ENCODE peak calls at places on chromosomes 11 and 22, in four cellular contexts. D is naive thymus-derived CD4-positive, alpha-beta T cell; M is brain microvascular endothelial cell; C is spleen. J is an unnamed sample.

GRCh38 chr11:35709386-35709785 is 46.8 kb downstream of the TRIM44 start:
- DNase-seq in D (no peak), M (no peak), C (no peak), J (no peak)

GRCh38 chr22:24338701-24339451 is 68.2 kb downstream of the SPECC1L start:
- DNase-seq in D (no peak), M (peak), C (no peak), J (peak)

GRCh38 chr11:128235446-128235845 is 351.9 kb downstream of the ETS1 start:
- DNase-seq in D (no peak), M (no peak), C (no peak), J (no peak)

GRCh38 chr22:24566899-24567511 is 11.2 kb downstream of the SNRPD3 start:
- DNase-seq in D (no peak), M (no peak), C (no peak), J (no peak)

GRCh38 chr22:33851985-33852384 is 68.3 kb downstream of the LARGE1 start:
- DNase-seq in D (no peak), M (no peak), C (no peak), J (no peak)

GRCh38 chr11:924406-925157 is 1.1 kb upstream of the AP2A2 start:
- DNase-seq in D (no peak), M (no peak), C (no peak), J (no peak)

GRCh38 chr11:120172921-120173705 is 35.2 kb upstream of the TRIM29 start:
- DNase-seq in D (no peak), M (no peak), C (peak), J (no peak)

GRCh38 chr11:995752-996420 is 40.6 kb downstream of the MUC6 start:
- DNase-seq in D (no peak), M (no peak), C (no peak), J (no peak)

GRCh38 chr11:77188912-77189491 is 61.0 kb downstream of the MYO7A start:
- DNase-seq in D (no peak), M (no peak), C (no peak), J (no peak)

GRCh38 chr22:44398791-44399190 is 86.0 kb upstream of the SHISAL1 start:
- DNase-seq in D (no peak), M (no peak), C (peak), J (no peak)

GRCh38 chr11:1487851-1488574 is 1.4 kb upstream of the MOB2 start:
- DNase-seq in D (no peak), M (no peak), C (peak), J (no peak)

GRCh38 chr11:21514298-21514697 is 678.6 kb upstream of the ANO5 start:
- DNase-seq in D (no peak), M (no peak), C (no peak), J (peak)

GRCh38 chr11:86736303-86737143 is 63.8 kb upstream of the PRSS23 start:
- DNase-seq in D (no peak), M (no peak), C (no peak), J (no peak)

GRCh38 chr11:116505466-116506247 is 267.1 kb downstream of the BUD13 start:
- DNase-seq in D (no peak), M (no peak), C (no peak), J (no peak)

GRCh38 chr11:130278745-130279144 is 36.0 kb downstream of the ZBTB44 start:
- DNase-seq in D (no peak), M (no peak), C (no peak), J (no peak)

GRCh38 chr22:37627545-37627944 is 11.9 kb upstream of the SH3BP1 start:
- DNase-seq in D (peak), M (no peak), C (peak), J (peak)

GRCh38 chr11:3641701-3642070 is at the start of gene ART5:
- DNase-seq in D (no peak), M (no peak), C (no peak), J (no peak)

GRCh38 chr11:28963189-28963588 is 855.0 kb downstream of the METTL15 start:
- DNase-seq in D (no peak), M (no peak), C (no peak), J (no peak)

GRCh38 chr11:122108192-122108799 is 7.7 kb downstream of the BLID start:
- DNase-seq in D (no peak), M (peak), C (no peak), J (peak)

GRCh38 chr11:64071849-64072248 is 36.1 kb downstream of the FLRT1 start:
- DNase-seq in D (no peak), M (no peak), C (no peak), J (no peak)

GRCh38 chr11:125146232-125146631 is 18.3 kb upstream of the PKNOX2 start:
- DNase-seq in D (no peak), M (no peak), C (no peak), J (no peak)

GRCh38 chr11:31808268-31808667 is 2.9 kb downstream of the PAX6 start:
- DNase-seq in D (no peak), M (no peak), C (no peak), J (no peak)
- H3K4me3 ChIP-seq in D (no peak), M (peak), C (no peak), J (no peak)

GRCh38 chr11:132943325-132943736 is 589.0 kb downstream of the OPCML start:
- DNase-seq in D (no peak), M (no peak), C (no peak), J (no peak)

GRCh38 chr11:132941761-132942160 is 590.5 kb downstream of the OPCML start:
- DNase-seq in D (no peak), M (no peak), C (no peak), J (no peak)

GRCh38 chr11:132943737-132944556 is 588.4 kb downstream of the OPCML start:
- DNase-seq in D (no peak), M (no peak), C (peak), J (no peak)

GRCh38 chr11:132941024-132941646 is 591.2 kb downstream of the OPCML start:
- DNase-seq in D (no peak), M (peak), C (no peak), J (peak)

GRCh38 chr11:132942611-132943324 is 589.5 kb downstream of the OPCML start:
- DNase-seq in D (no peak), M (no peak), C (no peak), J (no peak)
- H3K4me3 ChIP-seq in D (no peak), M (peak), C (peak), J (no peak)

GRCh38 chr22:32803020-32803758 is 1.7 kb downstream of the TIMP3 start:
- DNase-seq in D (no peak), M (no peak), C (no peak), J (no peak)

GRCh38 chr22:32806296-32806695 is 4.8 kb downstream of the TIMP3 start:
- DNase-seq in D (no peak), M (no peak), C (no peak), J (no peak)

GRCh38 chr22:32804823-32805585 is 3.5 kb downstream of the TIMP3 start:
- DNase-seq in D (no peak), M (no peak), C (no peak), J (no peak)

GRCh38 chr22:32804036-32804435 is 2.5 kb downstream of the TIMP3 start:
- DNase-seq in D (no peak), M (peak), C (no peak), J (no peak)

DNA sequence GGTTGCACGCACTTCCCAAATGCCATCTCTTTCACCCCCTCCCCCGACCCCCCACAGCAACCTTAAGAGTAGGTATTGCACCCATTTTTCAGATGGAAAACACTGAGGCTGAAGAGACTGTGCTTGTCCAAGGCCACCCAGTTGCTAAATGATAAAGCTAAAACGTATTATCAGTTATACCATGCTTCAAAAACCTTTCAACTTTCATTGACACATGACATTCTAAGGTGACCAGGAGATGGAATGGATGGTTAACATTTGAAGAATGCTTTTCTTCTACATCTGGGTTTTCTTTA is 4.0 kb downstream of the TIMP3 start:
- DNase-seq in D (no peak), M (no peak), C (no peak), J (no peak)
- H3K4me3 ChIP-seq in D (no peak), M (no peak), C (no peak), J (no peak)

GRCh38 chr11:62404435-62404834 is 14.4 kb upstream of the SCGB1A1 start:
- DNase-seq in D (no peak), M (no peak), C (no peak), J (no peak)

GRCh38 chr11:62402226-62402625 is 16.6 kb upstream of the SCGB1A1 start:
- DNase-seq in D (peak), M (no peak), C (peak), J (peak)

GRCh38 chr11:62401781-62402180 is 17.1 kb upstream of the SCGB1A1 start:
- DNase-seq in D (no peak), M (no peak), C (peak), J (no peak)

GRCh38 chr11:62401356-62401755 is 17.5 kb upstream of the SCGB1A1 start:
- DNase-seq in D (no peak), M (no peak), C (peak), J (no peak)

DNA sequence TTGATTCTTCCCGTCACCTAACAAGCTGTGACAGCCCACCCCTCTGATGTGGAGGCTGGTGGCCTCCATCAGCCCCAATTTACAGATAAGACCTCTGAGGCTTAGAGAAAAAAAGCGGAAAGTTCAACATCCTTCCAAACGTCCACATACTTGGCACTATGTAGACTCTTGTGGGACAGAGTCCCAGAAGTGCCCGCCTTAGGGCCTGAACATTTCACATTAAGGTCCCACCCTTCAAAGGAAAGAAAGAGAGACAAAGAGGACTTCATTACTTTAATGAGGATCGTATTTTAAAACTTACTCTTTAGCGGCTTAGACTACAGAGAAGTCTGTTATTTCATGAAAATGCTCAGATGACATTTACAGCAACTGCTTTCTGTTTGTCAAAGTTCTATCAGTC is 15.8 kb upstream of the SCGB1A1 start:
- DNase-seq in D (no peak), M (no peak), C (no peak), J (no peak)
- H3K4me3 ChIP-seq in D (peak), M (no peak), C (no peak), J (no peak)

GRCh38 chr11:95153857-95154246 is 64.2 kb downstream of the ENDOD1 start:
- DNase-seq in D (no peak), M (no peak), C (no peak), J (no peak)

GRCh38 chr11:95155385-95155784 is 65.7 kb downstream of the ENDOD1 start:
- DNase-seq in D (no peak), M (no peak), C (no peak), J (no peak)

GRCh38 chr11:95150977-95151684 is 61.5 kb downstream of the ENDOD1 start:
- DNase-seq in D (peak), M (peak), C (peak), J (peak)

GRCh38 chr11:95154514-95154913 is 64.9 kb downstream of the ENDOD1 start:
- DNase-seq in D (peak), M (no peak), C (no peak), J (peak)

DNA sequence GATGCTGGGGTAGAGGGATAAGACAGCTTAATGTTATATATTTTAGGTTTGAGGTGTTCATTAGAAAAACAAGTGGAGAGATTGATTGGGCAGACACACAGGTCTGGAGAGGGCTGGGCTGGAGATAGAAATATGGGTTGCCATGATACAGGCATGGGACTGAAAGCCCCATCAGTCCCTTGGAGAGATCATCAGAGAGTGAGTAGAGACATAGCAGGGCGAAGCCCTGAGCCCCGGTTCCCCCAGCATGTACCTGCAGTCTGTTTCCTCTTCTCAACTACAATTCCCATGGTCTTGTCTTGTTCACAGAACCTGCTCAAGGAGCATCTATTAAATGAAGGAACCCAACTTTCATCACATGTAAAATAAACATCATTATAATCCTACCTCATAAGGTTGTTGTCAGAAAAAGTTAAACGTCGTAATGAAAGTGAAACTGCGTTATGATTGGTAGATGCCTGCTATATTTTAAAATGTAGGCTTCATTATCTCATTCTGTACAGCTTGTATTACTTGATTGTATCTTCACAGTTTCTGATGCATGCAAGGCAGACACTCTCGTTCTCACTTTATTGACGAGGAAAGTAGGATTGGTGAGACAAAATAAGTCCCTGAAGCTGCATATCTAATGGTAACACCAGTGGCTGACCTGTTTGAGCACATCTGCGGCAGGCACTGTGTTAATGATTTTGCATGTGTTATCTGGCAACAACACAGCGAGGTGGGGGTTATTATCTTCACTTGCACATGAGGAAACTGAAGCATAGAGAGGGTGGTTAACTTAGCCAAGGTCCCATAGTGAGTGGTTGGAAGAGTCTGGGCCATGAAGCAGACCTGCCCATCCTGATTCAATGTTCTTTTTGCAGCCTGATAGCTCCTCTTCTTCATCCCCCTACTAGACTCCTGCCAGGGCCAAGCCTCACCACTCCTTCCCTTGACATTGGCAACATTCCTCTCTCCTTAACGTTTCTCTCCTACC is 63.5 kb downstream of the ENDOD1 start:
- DNase-seq in D (no peak), M (no peak), C (peak), J (no peak)
- H3K4me3 ChIP-seq in D (peak), M (no peak), C (peak), J (no peak)

GRCh38 chr22:41799486-41800347 is 762 bp upstream of the CCDC134 start:
- DNase-seq in D (peak), M (peak), C (peak), J (no peak)
- H3K4me3 ChIP-seq in D (peak), M (peak), C (peak), J (peak)

J was measured in Jurkat, Clone E6-1.